ENCODE peak calls at places on chromosomes 3 and 15, in four cellular contexts. G, H, S and M are unnamed samples.

GRCh38 chr3:127064391-127065137 is 81.6 kb downstream of the PLXNA1 start:
- DNase-seq in G (no peak), H (peak; percentile 41), S (peak; percentile 58), M (no peak)

GRCh38 chr15:78071378-78071777 is 6.1 kb downstream of the TBC1D2B start:
- DNase-seq in G (no peak), H (no peak), S (no peak), M (no peak)

GRCh38 chr15:31459011-31459748 is 132.5 kb downstream of the KLF13 start:
- DNase-seq in G (no peak), H (no peak), S (no peak), M (peak; percentile 81)

GRCh38 chr15:98775498-98776230 is 127.3 kb downstream of the IGF1R start:
- DNase-seq in G (no peak), H (no peak), S (no peak), M (no peak)

GRCh38 chr15:100307241-100307855 is 34.4 kb downstream of the ADAMTS17 start:
- DNase-seq in G (no peak), H (no peak), S (no peak), M (no peak)

GRCh38 chr3:53040361-53040820 is 5.5 kb downstream of the SFMBT1 start:
- DNase-seq in G (no peak), H (peak; percentile 76), S (no peak), M (no peak)

GRCh38 chr3:42691861-42692666 is 6.7 kb downstream of the KLHL40 start:
- DNase-seq in G (no peak), H (no peak), S (no peak), M (no peak)

GRCh38 chr3:53231532-53232511 is 24.0 kb downstream of the TKT start:
- DNase-seq in G (no peak), H (no peak), S (peak; percentile 37), M (no peak)

GRCh38 chr15:69530234-69530633 is 77.6 kb downstream of the RPLP1 start:
- DNase-seq in G (no peak), H (no peak), S (no peak), M (no peak)

GRCh38 chr3:56133423-56133822 is 334.8 kb downstream of the ERC2 start:
- DNase-seq in G (no peak), H (no peak), S (no peak), M (no peak)

GRCh38 chr3:193841581-193841980 is 248.6 kb downstream of the OPA1 start:
- DNase-seq in G (no peak), H (no peak), S (no peak), M (no peak)

GRCh38 chr3:12750223-12750622 is 8.8 kb downstream of the TMEM40 start:
- DNase-seq in G (no peak), H (peak; percentile 65), S (no peak), M (no peak)

GRCh38 chr15:80974914-80975313 is 14.7 kb downstream of the MESD start:
- DNase-seq in G (no peak), H (no peak), S (no peak), M (no peak)

GRCh38 chr3:143810866-143811265 is 37.4 kb downstream of the SLC9A9 start:
- DNase-seq in G (no peak), H (no peak), S (no peak), M (no peak)

GRCh38 chr15:101114146-101114545 is 137.7 kb downstream of the CHSY1 start:
- DNase-seq in G (no peak), H (no peak), S (no peak), M (no peak)

GRCh38 chr3:160477750-160478149 is 28.2 kb upstream of the TRIM59 start:
- DNase-seq in G (no peak), H (no peak), S (no peak), M (no peak)

GRCh38 chr3:47010050-47010712 is 30.7 kb downstream of the NBEAL2 start:
- DNase-seq in G (no peak), H (no peak), S (no peak), M (no peak)

GRCh38 chr15:70093481-70094309 is 4.0 kb downstream of the TLE3 start:
- DNase-seq in G (no peak), H (peak; percentile 97), S (no peak), M (no peak)

GRCh38 chr15:44082558-44083151 is 112.4 kb downstream of the FRMD5 start:
- DNase-seq in G (no peak), H (no peak), S (no peak), M (no peak)

GRCh38 chr15:38695249-38696119 is 130.9 kb upstream of the RASGRP1 start:
- DNase-seq in G (no peak), H (no peak), S (no peak), M (no peak)

GRCh38 chr3:44321335-44321734 is 17.2 kb upstream of the TCAIM start:
- DNase-seq in G (no peak), H (peak; percentile 64), S (no peak), M (no peak)

GRCh38 chr3:152657002-152657400 is 177.9 kb upstream of the P2RY1 start:
- DNase-seq in G (no peak), H (no peak), S (no peak), M (no peak)

GRCh38 chr3:55162031-55162784 is 234.3 kb upstream of the LRTM1 start:
- DNase-seq in G (no peak), H (peak; percentile 44), S (no peak), M (no peak)

GRCh38 chr3:37475435-37475834 is 301.1 kb upstream of the LRRFIP2 start:
- DNase-seq in G (no peak), H (no peak), S (no peak), M (no peak)

GRCh38 chr15:71252036-71252898 is 137.0 kb downstream of the THSD4 start:
- DNase-seq in G (no peak), H (peak; percentile 96), S (no peak), M (no peak)
- TF ChIP-seq CTCF in G (no peak), H (no peak), S (no peak), M (no peak)

GRCh38 chr15:37291920-37292319 is 191.6 kb upstream of the MEIS2 start:
- DNase-seq in G (no peak), H (no peak), S (no peak), M (no peak)

GRCh38 chr15:37289109-37289765 is 188.9 kb upstream of the MEIS2 start:
- DNase-seq in G (peak; percentile 8), H (no peak), S (no peak), M (no peak)
- TF ChIP-seq CTCF in G (peak; percentile 36), H (peak; percentile 37), S (no peak), M (no peak)

DNA sequence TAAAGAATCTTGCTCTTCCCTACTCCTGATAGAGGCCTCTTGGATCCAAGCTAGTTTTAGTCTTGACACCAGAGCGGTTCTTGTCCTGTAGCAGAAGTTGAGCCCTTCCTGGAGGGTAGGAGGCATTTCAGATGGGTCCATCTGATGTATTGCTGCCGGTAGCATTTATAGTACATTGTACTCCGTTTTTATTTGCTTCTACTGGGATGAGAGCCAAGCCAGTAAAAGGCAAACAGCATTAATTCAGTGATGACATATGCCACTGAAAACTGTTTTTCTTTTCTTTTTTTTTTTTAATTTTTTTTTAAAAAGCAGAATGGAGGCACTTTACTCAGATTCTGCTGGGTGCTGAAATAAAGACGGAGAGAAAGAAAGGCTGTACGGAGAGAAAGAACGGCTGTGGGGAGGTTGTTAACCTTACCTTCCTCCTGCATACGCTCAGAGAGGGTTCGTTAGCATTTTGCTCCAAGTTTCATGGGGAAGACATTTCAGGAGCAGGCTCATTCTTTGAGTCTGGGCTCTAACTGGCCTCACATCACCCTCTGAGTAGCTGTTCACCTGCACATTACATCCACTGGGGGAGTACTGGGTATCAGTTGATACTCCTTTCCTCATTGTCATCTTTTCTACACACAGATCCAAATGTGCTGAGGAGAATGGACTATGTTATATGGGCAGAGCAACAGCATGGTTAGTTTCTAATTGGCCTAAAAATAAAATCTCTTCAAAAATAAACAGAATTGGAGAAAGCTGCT is 161.5 kb downstream of the FEZF2 start:
- DNase-seq in G (no peak), H (no peak), S (no peak), M (no peak)
- TF ChIP-seq CTCF in G (no peak), H (no peak), S (no peak), M (no peak)

GRCh38 chr3:195736866-195737490 is 16.2 kb downstream of the MUC20 start:
- DNase-seq in G (no peak), H (no peak), S (no peak), M (no peak)
- TF ChIP-seq CTCF in G (no peak), H (no peak), S (no peak), M (no peak)